ENCODE peak calls at places on chromosomes 1 and 21, in five cellular contexts. J, R, L, D and H are unnamed samples.

GRCh38 chr1:1616045-1616821 is 933 bp downstream of the MIB2 start:
- DNase-seq in L (no peak), J (no peak), R (peak; percentile 53), D (no peak), H (no peak)

GRCh38 chr21:14273736-14274538 is 58.0 kb downstream of the RBM11 start:
- DNase-seq in D (no peak), L (no peak), J (no peak), R (peak; percentile 32), H (no peak)

GRCh38 chr21:28927122-28927521 is 65.6 kb downstream of the LTN1 start:
- DNase-seq in D (no peak), R (no peak), L (no peak), J (no peak), H (no peak)

GRCh38 chr1:206606867-206607266 is 5.4 kb downstream of the EIF2D start:
- DNase-seq in R (no peak), D (no peak), J (no peak), L (peak; percentile 79), H (no peak)

GRCh38 chr21:33036430-33037162 is 10.9 kb downstream of the OLIG2 start:
- DNase-seq in R (no peak), D (no peak), J (peak; percentile 60), L (no peak), H (no peak)

GRCh38 chr21:38476385-38476784 is 21.9 kb downstream of the ERG start:
- DNase-seq in L (no peak), D (no peak), J (no peak), R (no peak), H (no peak)

GRCh38 chr1:163035791-163036249 is 33.3 kb upstream of the RGS4 start:
- DNase-seq in R (no peak), J (peak; percentile 94), L (peak; percentile 87), D (no peak), H (no peak)

GRCh38 chr1:215992620-215993019 is 425.5 kb downstream of the KCTD3 start:
- DNase-seq in D (no peak), L (peak; percentile 11), J (peak; percentile 39), R (no peak), H (no peak)

GRCh38 chr1:28631713-28632112 is 11.2 kb downstream of the TAF12 start:
- DNase-seq in L (no peak), J (no peak), D (no peak), R (no peak), H (no peak)

GRCh38 chr21:36841866-36842265 is 124.6 kb downstream of the HLCS start:
- DNase-seq in J (no peak), L (no peak), D (no peak), R (no peak), H (no peak)

GRCh38 chr1:204576422-204576821 is 60.2 kb downstream of the MDM4 start:
- DNase-seq in D (no peak), R (no peak), L (no peak), J (no peak), H (no peak)

GRCh38 chr1:12047120-12047876 is 15.8 kb upstream of the TNFRSF8 start:
- DNase-seq in R (no peak), J (peak; percentile 40), L (no peak), D (peak; percentile 94), H (peak; percentile 91)

GRCh38 chr1:89545264-89546038 is 20.8 kb downstream of the LRRC8B start:
- DNase-seq in L (peak; percentile 35), J (no peak), D (no peak), R (no peak), H (no peak)

GRCh38 chr21:35664683-35665082 is 395.6 kb downstream of the SETD4 start:
- DNase-seq in J (peak; percentile 76), R (no peak), D (peak; percentile 11), L (peak; percentile 31), H (no peak)

GRCh38 chr1:22285545-22286396 is 142.9 kb upstream of the WNT4 start:
- DNase-seq in J (peak; percentile 32), R (peak; percentile 26), D (no peak), L (no peak), H (no peak)

GRCh38 chr1:42927920-42928505 is 30.7 kb downstream of the SLC2A1 start:
- DNase-seq in L (no peak), R (no peak), D (no peak), J (no peak), H (no peak)

GRCh38 chr1:155126494-155127104 is 1.1 kb upstream of the EFNA1 start:
- DNase-seq in J (peak; percentile 28), D (no peak), L (no peak), R (no peak), H (no peak)

GRCh38 chr21:24023936-24024335 is 1583.3 kb downstream of the MRPL39 start:
- DNase-seq in D (no peak), J (no peak), L (no peak), R (no peak), H (no peak)

GRCh38 chr1:210907406-210907805 is 226.5 kb downstream of the KCNH1 start:
- DNase-seq in J (no peak), D (no peak), L (no peak), R (no peak), H (no peak)

GRCh38 chr1:175073054-175073453 is 5.4 kb downstream of the TNN start:
- DNase-seq in L (no peak), J (no peak), D (no peak), R (no peak), H (no peak)

GRCh38 chr1:203607169-203607873 is 19.3 kb upstream of the ATP2B4 start:
- DNase-seq in J (peak; percentile 93), D (no peak), L (peak; percentile 65), R (peak; percentile 52), H (no peak)

GRCh38 chr1:63773496-63773814 is 362 bp upstream of the ROR1 start:
- DNase-seq in L (no peak), D (no peak), J (no peak), R (no peak), H (no peak)

GRCh38 chr1:41776896-41777431 is 141.8 kb downstream of the HIVEP3 start:
- DNase-seq in R (no peak), J (no peak), D (no peak), L (no peak), H (no peak)

GRCh38 chr1:64532646-64533045 is 62.7 kb downstream of the CACHD1 start:
- DNase-seq in J (no peak), L (no peak), R (no peak), D (no peak), H (no peak)

GRCh38 chr1:115159958-115160357 is 70.7 kb upstream of the TSPAN2 start:
- DNase-seq in R (no peak), L (no peak), D (no peak), J (no peak), H (no peak)

GRCh38 chr1:205929812-205930577 is 13.3 kb downstream of the SLC26A9 start:
- DNase-seq in D (no peak), L (no peak), R (no peak), J (no peak), H (no peak)

GRCh38 chr1:9589719-9590157 is 1.0 kb downstream of the TMEM201 start:
- DNase-seq in R (no peak), L (peak; percentile 42), J (peak; percentile 6), D (no peak), H (no peak)

GRCh38 chr1:9589144-9589718 is 520 bp downstream of the TMEM201 start:
- DNase-seq in D (no peak), J (peak; percentile 36), R (no peak), L (peak; percentile 9), H (no peak)

GRCh38 chr1:9590201-9590600 is 1.5 kb downstream of the TMEM201 start:
- DNase-seq in D (no peak), J (no peak), R (no peak), L (no peak), H (no peak)

GRCh38 chr1:9586147-9586766 is 2.5 kb upstream of the TMEM201 start:
- DNase-seq in R (no peak), L (no peak), D (no peak), J (no peak), H (no peak)

GRCh38 chr1:9588551-9589143 is at the start of gene TMEM201:
- DNase-seq in D (peak; percentile 46), L (peak; percentile 94), R (peak; percentile 97), J (peak; percentile 88), H (peak; percentile 59)
- TF ChIP-seq CTCF in D (peak; percentile 66), L (peak; percentile 91), R (peak; percentile 91), J (peak; percentile 54), H (peak; percentile 69)

GRCh38 chr1:153548722-153549695 is at the start of gene S100A3:
- DNase-seq in L (peak; percentile 61), D (no peak), J (peak; percentile 77), R (peak; percentile 82), H (no peak)
- TF ChIP-seq CTCF in L (no peak), D (no peak), J (no peak), R (no peak), H (no peak)

DNA sequence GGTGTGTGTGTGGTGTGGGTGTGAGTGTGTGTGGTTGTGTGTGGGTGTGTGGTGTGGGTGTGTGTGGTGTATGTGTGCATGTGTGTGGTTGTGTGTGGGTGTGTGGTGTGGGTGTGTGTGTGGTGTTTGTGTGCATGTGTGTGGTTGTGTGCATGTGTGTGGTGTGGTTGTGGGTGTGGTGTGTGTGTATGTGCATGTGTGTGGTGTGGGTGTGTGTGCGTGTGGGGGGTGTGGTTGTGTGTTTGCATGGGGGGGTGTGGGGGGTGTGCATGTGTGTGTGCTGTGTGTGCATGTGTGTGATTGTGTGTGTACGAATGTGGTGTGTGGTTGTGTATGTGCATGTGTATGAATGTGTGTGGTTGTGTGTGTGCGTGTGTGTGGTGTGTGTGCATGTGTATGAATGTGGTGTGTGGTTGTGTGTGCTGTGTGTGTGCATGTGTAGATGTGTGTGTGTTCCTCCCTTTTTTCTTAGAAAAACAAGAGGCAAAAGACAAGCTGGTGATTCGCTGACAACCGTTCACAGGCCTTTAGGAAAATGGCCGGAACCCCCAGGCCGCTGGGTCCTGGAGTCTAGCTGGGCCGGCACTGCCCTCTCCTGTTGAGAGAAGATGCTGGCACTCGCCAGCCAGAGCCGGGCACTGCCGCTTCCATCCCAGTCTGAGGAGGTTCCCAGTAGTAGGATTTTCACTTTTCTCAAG is 44.6 kb upstream of the ARHGEF16 start:
- DNase-seq in R (peak; percentile 39), D (no peak), J (peak; percentile 70), L (peak; percentile 72), H (no peak)
- TF ChIP-seq CTCF in R (peak; percentile 60), D (no peak), J (peak; percentile 84), L (peak; percentile 30), H (no peak)

GRCh38 chr1:53837924-53838653 is at the start of gene NDC1:
- DNase-seq in R (peak; percentile 89), J (peak; percentile 97), L (peak; percentile 93), D (peak; percentile 91), H (peak; percentile 94)
- TF ChIP-seq CTCF in R (peak; percentile 23), J (peak; percentile 23), L (no peak), D (peak; percentile 10), H (peak; percentile 2)

DNA sequence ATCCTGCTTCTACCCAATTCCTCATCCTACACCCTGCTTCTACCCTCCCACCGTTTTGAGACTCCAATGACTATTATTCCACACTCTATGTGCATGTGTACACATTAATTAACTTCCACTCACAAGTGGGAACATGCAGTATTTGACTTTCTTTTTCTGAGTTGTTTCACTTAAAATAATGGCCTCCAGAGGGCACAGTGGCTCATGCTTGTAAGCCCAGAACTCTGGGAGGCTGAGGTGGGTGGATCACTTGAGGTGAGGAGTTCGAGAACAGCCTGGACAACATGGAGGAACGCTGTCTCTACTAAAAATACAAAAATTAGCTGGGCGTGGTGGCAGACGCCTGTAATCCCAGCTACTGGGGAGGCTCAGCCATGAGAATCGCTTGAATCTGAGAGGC is 464.8 kb downstream of the PTBP2 start:
- DNase-seq in L (no peak), D (no peak), R (no peak), J (no peak), H (no peak)
- TF ChIP-seq CTCF in L (peak; percentile 8), D (no peak), R (no peak), J (peak; percentile 15), H (peak; percentile 21)